ENCODE peak calls at places on chromosomes 2 and 18, in nine cellular contexts. L is endodermal cell; J is tibial artery; X is thoracic aorta; G is psoas muscle; Q is transverse colon; P is CD8-positive, alpha-beta memory T cell; T is GM23338; R is neural progenitor cell. I is an unnamed sample.

GRCh38 chr2:157261199-157261782 is 3.8 kb downstream of the GALNT5 start:
- DNase-seq in L (no peak), J (no peak), X (no peak), G (no peak), Q (peak), P (peak), T (no peak), R (no peak), I (no peak)

GRCh38 chr2:104481341-104481740 is 372.6 kb upstream of the POU3F3 start:
- DNase-seq in L (no peak), J (no peak), X (no peak), G (no peak), Q (no peak), P (no peak), T (no peak), R (no peak), I (no peak)

GRCh38 chr2:240788482-240788881 is 31.5 kb downstream of the KIF1A start:
- DNase-seq in L (no peak), J (no peak), X (no peak), G (no peak), Q (no peak), P (peak), T (no peak), R (no peak), I (no peak)

GRCh38 chr2:117738991-117739839 is 75.3 kb upstream of the DDX18 start:
- DNase-seq in L (no peak), J (no peak), X (no peak), G (no peak), Q (no peak), P (no peak), T (no peak), R (no peak), I (no peak)

GRCh38 chr18:40283560-40283959 is 1671.5 kb upstream of the PIK3C3 start:
- DNase-seq in L (no peak), J (no peak), X (no peak), G (no peak), Q (no peak), P (no peak), T (peak), R (no peak), I (no peak)

GRCh38 chr18:23573948-23574431 is 12.3 kb downstream of the NPC1 start:
- DNase-seq in L (peak), J (no peak), X (no peak), G (peak), Q (no peak), P (no peak), T (peak), R (no peak), I (no peak)

GRCh38 chr2:37203708-37204107 is 7.4 kb downstream of the CEBPZOS start:
- DNase-seq in L (no peak), J (no peak), X (no peak), G (no peak), Q (no peak), P (no peak), T (no peak), R (no peak), I (no peak)

GRCh38 chr2:224584768-224585204 is 377 bp downstream of the CUL3 start:
- DNase-seq in L (no peak), J (peak), X (no peak), G (peak), Q (peak), P (peak), T (peak), R (peak), I (peak)

GRCh38 chr2:205483122-205483521 is 199.2 kb upstream of the NRP2 start:
- DNase-seq in L (no peak), J (no peak), X (no peak), G (no peak), Q (no peak), P (no peak), T (no peak), R (no peak), I (no peak)

GRCh38 chr2:215553946-215554345 is 118.1 kb upstream of the FN1 start:
- DNase-seq in L (no peak), J (no peak), X (no peak), G (no peak), Q (no peak), P (no peak), T (peak), R (no peak), I (no peak)

GRCh38 chr2:54471221-54471711 is 15.1 kb downstream of the SPTBN1 start:
- DNase-seq in L (no peak), J (no peak), X (no peak), G (no peak), Q (no peak), P (no peak), T (no peak), R (no peak), I (peak)

GRCh38 chr2:88880441-88880953 is 189.0 kb downstream of the RPIA start:
- DNase-seq in L (peak), J (no peak), X (no peak), G (no peak), Q (no peak), P (no peak), T (peak), R (peak), I (no peak)

GRCh38 chr18:55048892-55049291 is 89.6 kb upstream of the CCDC68 start:
- DNase-seq in L (no peak), J (no peak), X (no peak), G (no peak), Q (no peak), P (no peak), T (no peak), R (no peak), I (no peak)

GRCh38 chr2:12424820-12425219 is 291.9 kb upstream of the TRIB2 start:
- DNase-seq in L (no peak), J (no peak), X (no peak), G (no peak), Q (peak), P (no peak), T (peak), R (no peak), I (no peak)

GRCh38 chr2:27889774-27890145 is 427 bp downstream of the RBKS start:
- DNase-seq in L (no peak), J (peak), X (no peak), G (no peak), Q (no peak), P (peak), T (peak), R (no peak), I (no peak)
- H3K27ac ChIP-seq in L (no peak), J (peak), X (peak), G (peak), Q (peak), P (peak), T (no peak), R (no peak), I (peak)

GRCh38 chr2:197908940-197909339 is 104.5 kb downstream of the PLCL1 start:
- DNase-seq in L (no peak), J (no peak), X (no peak), G (no peak), Q (no peak), P (no peak), T (no peak), R (no peak), I (no peak)
- H3K27ac ChIP-seq in L (no peak), J (peak), X (peak), G (peak), Q (no peak), P (no peak), T (no peak), R (no peak), I (no peak)

GRCh38 chr2:121595012-121595891 is 54.0 kb downstream of the CLASP1 start:
- DNase-seq in L (no peak), J (no peak), X (no peak), G (no peak), Q (no peak), P (no peak), T (no peak), R (no peak), I (no peak)
- H3K27ac ChIP-seq in L (no peak), J (peak), X (no peak), G (peak), Q (no peak), P (peak), T (no peak), R (no peak), I (no peak)

GRCh38 chr2:113253453-113253852 is 25.3 kb downstream of the PAX8 start:
- DNase-seq in L (no peak), J (no peak), X (no peak), G (no peak), Q (no peak), P (no peak), T (no peak), R (no peak), I (no peak)
- H3K27ac ChIP-seq in L (no peak), J (no peak), X (no peak), G (no peak), Q (no peak), P (no peak), T (no peak), R (no peak), I (no peak)

GRCh38 chr18:32049393-32050161 is 31.0 kb downstream of the RNF125 start:
- DNase-seq in L (no peak), J (peak), X (no peak), G (peak), Q (peak), P (peak), T (no peak), R (no peak), I (no peak)
- H3K27ac ChIP-seq in L (no peak), J (no peak), X (peak), G (peak), Q (peak), P (no peak), T (peak), R (no peak), I (peak)

GRCh38 chr18:63207154-63207790 is 112.3 kb downstream of the BCL2 start:
- DNase-seq in L (no peak), J (no peak), X (no peak), G (no peak), Q (peak), P (no peak), T (no peak), R (no peak), I (no peak)
- H3K27ac ChIP-seq in L (no peak), J (no peak), X (peak), G (no peak), Q (peak), P (no peak), T (no peak), R (no peak), I (no peak)

GRCh38 chr2:60819155-60819862 is 62.1 kb upstream of the REL start:
- DNase-seq in L (no peak), J (no peak), X (no peak), G (no peak), Q (peak), P (peak), T (no peak), R (no peak), I (no peak)

GRCh38 chr2:60819936-60820335 is 61.4 kb upstream of the REL start:
- DNase-seq in L (no peak), J (no peak), X (no peak), G (no peak), Q (no peak), P (no peak), T (no peak), R (no peak), I (no peak)

GRCh38 chr2:60820416-60821132 is 60.8 kb upstream of the REL start:
- DNase-seq in L (no peak), J (no peak), X (no peak), G (no peak), Q (no peak), P (no peak), T (no peak), R (no peak), I (no peak)

GRCh38 chr2:60821587-60822302 is 59.6 kb upstream of the REL start:
- DNase-seq in L (no peak), J (no peak), X (no peak), G (no peak), Q (no peak), P (no peak), T (no peak), R (no peak), I (no peak)

DNA sequence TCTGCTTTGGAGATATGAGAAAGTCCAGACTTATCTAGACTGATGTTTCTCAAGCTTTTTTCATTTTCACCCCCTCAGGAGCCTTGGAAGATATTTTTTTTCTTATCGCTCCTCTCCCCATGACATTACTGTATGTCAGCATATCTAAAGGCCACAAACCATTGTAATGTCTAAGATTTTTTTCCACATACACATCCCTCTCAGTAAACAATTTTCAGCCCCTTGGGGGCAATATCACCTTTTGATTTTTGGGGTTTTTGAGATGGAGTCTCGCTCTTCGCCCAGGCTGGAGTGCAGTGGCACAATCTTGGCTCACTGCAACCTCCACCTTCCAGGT is 60.3 kb upstream of the REL start:
- DNase-seq in L (no peak), J (no peak), X (no peak), G (no peak), Q (no peak), P (no peak), T (no peak), R (no peak), I (no peak)
- H3K27ac ChIP-seq in L (no peak), J (no peak), X (no peak), G (no peak), Q (no peak), P (no peak), T (no peak), R (no peak), I (no peak)

GRCh38 chr18:26757263-26758019 is 108.1 kb downstream of the AQP4 start:
- DNase-seq in L (no peak), J (no peak), X (no peak), G (no peak), Q (peak), P (no peak), T (no peak), R (no peak), I (no peak)

GRCh38 chr18:26756556-26756955 is 109.0 kb downstream of the AQP4 start:
- DNase-seq in L (no peak), J (no peak), X (no peak), G (no peak), Q (no peak), P (no peak), T (no peak), R (no peak), I (no peak)
- H3K27ac ChIP-seq in L (peak), J (no peak), X (no peak), G (no peak), Q (no peak), P (no peak), T (no peak), R (no peak), I (no peak)

DNA sequence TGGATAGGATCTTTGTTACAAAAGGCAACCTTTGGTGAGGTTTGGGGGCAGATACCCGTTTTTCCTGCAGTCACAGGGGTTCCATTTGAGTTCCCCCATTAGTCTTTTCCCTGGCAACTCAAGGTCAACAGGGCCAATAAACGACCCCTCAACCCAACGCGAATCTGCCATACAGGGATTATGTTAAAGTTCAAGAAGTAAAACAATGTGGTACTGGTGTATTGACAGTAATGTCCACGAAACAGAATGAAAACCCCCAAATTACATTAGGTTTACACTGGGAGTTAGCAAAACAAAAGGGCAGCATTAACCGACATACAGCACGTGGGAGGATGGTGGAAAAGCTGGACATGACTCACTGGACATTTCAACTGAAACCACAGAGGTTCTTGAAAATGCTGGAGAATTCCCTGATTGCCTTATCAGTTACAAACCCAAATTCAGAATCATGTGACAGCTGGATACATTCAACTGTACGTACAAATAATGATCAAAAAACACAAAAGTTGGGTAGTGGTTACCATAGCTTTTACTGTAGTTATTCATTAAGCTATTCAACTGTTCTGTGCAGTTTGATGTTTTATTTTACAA is 4.9 kb upstream of the IMP4 start:
- DNase-seq in L (peak), J (no peak), X (no peak), G (no peak), Q (no peak), P (no peak), T (no peak), R (no peak), I (no peak)
- H3K27ac ChIP-seq in L (no peak), J (peak), X (no peak), G (peak), Q (peak), P (peak), T (no peak), R (no peak), I (no peak)